ENCODE peak calls at places on chromosome 10, in four cellular contexts. Q is neural progenitor cell, X is MG63, H is aorta. R is an unnamed sample. For H3K27me3, the result is how much of the 10 kb centered on the place peaks cover.

GRCh38 chr10:11758527-11759236 is 16.5 kb downstream of the ECHDC3 start:
- DNase-seq in X (no peak), Q (no peak), H (no peak), R (no peak)

GRCh38 chr10:84135836-84136235 is 3.5 kb upstream of the GHITM start:
- DNase-seq in H (no peak), Q (no peak), X (no peak), R (no peak)

GRCh38 chr10:132702601-132703304 is 83.2 kb downstream of the NKX6-2 start:
- DNase-seq in H (peak), X (no peak), Q (no peak), R (no peak)

GRCh38 chr10:132450466-132450824 is 53.4 kb downstream of the PWWP2B start:
- DNase-seq in H (peak), X (no peak), Q (no peak), R (no peak)

GRCh38 chr10:86440874-86441838 is 74.6 kb upstream of the GRID1 start:
- DNase-seq in H (no peak), X (no peak), Q (no peak), R (peak)

GRCh38 chr10:47205199-47205598 is 94.8 kb upstream of the GDF10 start:
- DNase-seq in H (no peak), X (no peak), Q (no peak), R (no peak)

GRCh38 chr10:132164801-132165278 is 21.9 kb upstream of the DPYSL4 start:
- DNase-seq in X (no peak), H (peak), Q (peak), R (no peak)

GRCh38 chr10:47259521-47259920 is 40.5 kb upstream of the GDF10 start:
- DNase-seq in X (no peak), H (no peak), Q (no peak), R (no peak)

GRCh38 chr10:77159538-77160110 is 478.0 kb downstream of the KCNMA1 start:
- DNase-seq in X (no peak), H (no peak), Q (no peak), R (no peak)

GRCh38 chr10:62112325-62112724 is 156.3 kb downstream of the RTKN2 start:
- DNase-seq in H (no peak), Q (no peak), X (no peak), R (no peak)

GRCh38 chr10:72276013-72276387 is 2.3 kb downstream of the DDIT4 start:
- DNase-seq in Q (no peak), X (peak), H (no peak), R (no peak)

GRCh38 chr10:46541017-46541661 is 15.3 kb downstream of the GPRIN2 start:
- DNase-seq in Q (peak), X (no peak), H (peak), R (no peak)

GRCh38 chr10:35979116-35979515 is 337.0 kb upstream of the FZD8 start:
- DNase-seq in H (no peak), X (no peak), Q (no peak), R (no peak)

DNA sequence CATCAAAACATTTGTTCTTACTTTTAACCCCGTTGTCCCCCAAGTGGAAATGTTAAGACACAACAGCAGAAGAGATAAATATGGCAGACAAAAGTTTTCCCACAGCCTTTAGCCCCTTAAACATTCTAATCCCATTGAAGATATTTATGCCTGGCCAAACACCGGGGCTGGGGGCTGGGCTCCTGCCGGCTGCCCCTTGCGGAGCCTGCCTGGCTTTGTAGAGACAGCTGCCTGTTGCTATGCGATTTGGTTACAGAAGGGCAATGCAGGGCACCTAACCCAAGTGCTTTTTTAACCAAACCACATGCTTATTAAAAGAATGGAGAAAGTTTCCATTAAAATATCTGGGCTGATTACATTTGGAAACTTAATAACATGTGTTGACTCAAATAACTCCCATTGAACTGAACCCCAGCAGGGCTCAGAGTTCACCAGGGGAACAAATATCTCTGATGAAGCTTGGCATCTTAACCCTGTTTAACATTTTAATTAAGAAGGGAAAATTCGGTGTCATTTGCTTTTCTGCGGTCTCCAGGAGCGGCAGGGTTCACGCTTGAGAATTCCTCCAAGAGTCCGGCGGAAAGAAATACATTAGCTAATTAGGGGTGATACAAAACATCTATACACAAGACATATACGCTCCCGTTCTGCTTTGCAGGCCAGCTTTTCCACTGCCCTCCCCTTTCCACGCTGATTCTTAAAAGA is 110.8 kb upstream of the FGFR2 start:
- DNase-seq in H (no peak), Q (peak), X (no peak), R (no peak)
- H3K4me3 ChIP-seq in H (no peak), Q (peak), X (no peak), R (no peak)

GRCh38 chr10:69988094-69988493 is 64.6 kb upstream of the MACROH2A2 start:
- DNase-seq in X (no peak), H (no peak), Q (no peak), R (no peak)
- H3K27me3 ChIP-seq in X (under half), H (under half), Q (half or more), R (under half)

DNA sequence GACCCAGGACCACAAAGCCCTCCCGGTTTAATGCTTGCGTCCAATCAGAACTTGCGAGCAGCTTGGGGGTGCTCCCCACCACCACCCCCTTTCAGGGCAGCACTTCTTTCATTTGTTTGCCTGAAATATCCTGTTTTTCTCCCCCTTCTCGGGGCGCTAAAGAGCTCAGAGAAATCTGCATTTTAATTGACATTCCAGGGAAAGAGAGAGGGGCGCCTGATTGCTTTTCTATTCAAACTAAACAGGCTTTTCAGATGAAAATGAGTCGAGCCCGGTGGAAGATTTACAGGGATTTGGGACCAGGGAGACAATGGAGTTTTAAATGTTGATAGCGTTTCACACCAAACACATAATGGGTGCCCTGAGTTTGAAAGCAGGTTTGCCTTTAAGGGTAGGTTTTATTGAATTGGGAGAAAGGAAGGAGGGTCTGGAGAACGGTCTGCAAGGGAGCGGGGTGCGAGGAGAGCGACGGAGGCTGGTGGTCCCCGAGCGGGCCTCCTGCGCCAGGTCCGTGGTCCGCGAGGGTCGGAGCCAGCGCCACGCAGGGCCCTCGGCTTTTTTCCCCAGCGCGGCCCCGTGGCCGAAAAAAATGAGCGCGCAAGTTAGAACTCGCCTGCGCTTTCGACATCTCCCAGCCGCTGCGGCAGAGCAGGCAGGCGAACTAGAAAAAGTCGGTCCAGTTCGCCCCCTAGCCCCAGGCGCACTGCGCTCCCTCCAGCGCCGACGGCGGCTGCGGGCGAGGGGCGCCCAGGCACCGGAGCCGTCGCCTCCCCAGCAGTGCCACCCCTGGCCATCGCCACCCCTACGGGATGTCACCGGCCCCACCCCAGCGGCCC is 1.4 kb downstream of the FGFR2 start:
- DNase-seq in H (peak), X (peak), Q (peak), R (no peak)
- H3K4me3 ChIP-seq in H (peak), X (peak), Q (peak), R (no peak)

GRCh38 chr10:101375073-101375472 is 21.1 kb downstream of the BTRC start:
- DNase-seq in X (no peak), H (no peak), Q (no peak), R (no peak)
- H3K27me3 ChIP-seq in X (under half), H (under half), Q (under half), R (under half)

GRCh38 chr10:32150532-32151101 is 94.4 kb upstream of the KIF5B start:
- DNase-seq in H (no peak), X (no peak), Q (no peak), R (peak)

GRCh38 chr10:32147730-32148129 is 91.5 kb upstream of the KIF5B start:
- DNase-seq in H (no peak), Q (no peak), X (no peak), R (no peak)

GRCh38 chr10:32146166-32146565 is 89.9 kb upstream of the KIF5B start:
- DNase-seq in H (no peak), Q (no peak), X (no peak), R (no peak)

GRCh38 chr10:32149257-32149955 is 93.2 kb upstream of the KIF5B start:
- DNase-seq in Q (no peak), H (peak), X (peak), R (peak)

GRCh38 chr10:32148864-32149256 is 92.6 kb upstream of the KIF5B start:
- DNase-seq in X (no peak), Q (no peak), H (no peak), R (no peak)
- H3K4me3 ChIP-seq in X (peak), Q (no peak), H (no peak), R (no peak)

R was measured in brain microvascular endothelial cell.